ENCODE peak calls at places on chromosomes 12 and 14, in four cellular contexts. A is lower leg skin, E is body of pancreas, O is IMR-90. P is an unnamed sample.

GRCh38 chr12:21334771-21335325 is at the start of gene SLCO1A2:
- DNase-seq in E (no peak), O (no peak), A (no peak), P (no peak)

GRCh38 chr12:15186593-15186992 is 34.6 kb downstream of the RERG start:
- DNase-seq in E (peak), O (no peak), A (no peak), P (no peak)

GRCh38 chr12:98579347-98579746 is 14.1 kb upstream of the SLC25A3 start:
- DNase-seq in O (no peak), A (no peak), E (no peak), P (no peak)

GRCh38 chr12:62481843-62482540 is 15.4 kb downstream of the MON2 start:
- DNase-seq in A (no peak), E (no peak), O (no peak), P (no peak)

GRCh38 chr12:14921218-14921617 is 17.1 kb downstream of the ERP27 start:
- DNase-seq in A (no peak), O (no peak), E (no peak), P (no peak)

GRCh38 chr14:77682158-77682553 is 25.7 kb downstream of the ALKBH1 start:
- DNase-seq in A (no peak), E (no peak), O (peak), P (no peak)

GRCh38 chr14:76257111-76257803 is 105.5 kb downstream of the GPATCH2L start:
- DNase-seq in O (no peak), A (no peak), E (peak), P (no peak)

GRCh38 chr12:86148071-86148470 is 108.1 kb downstream of the MGAT4C start:
- DNase-seq in A (no peak), E (no peak), O (no peak), P (no peak)

GRCh38 chr12:6215120-6215807 is 15.1 kb downstream of the CD9 start:
- DNase-seq in A (no peak), O (no peak), E (no peak), P (no peak)

GRCh38 chr14:92224348-92224954 is 98.5 kb upstream of the SLC24A4 start:
- DNase-seq in E (no peak), O (peak), A (no peak), P (no peak)

GRCh38 chr12:100593490-100593889 is 20.0 kb downstream of the GAS2L3 start:
- DNase-seq in E (no peak), O (no peak), A (no peak), P (no peak)

GRCh38 chr12:132475304-132476037 is 14.5 kb upstream of the FBRSL1 start:
- DNase-seq in E (no peak), A (no peak), O (no peak), P (no peak)

GRCh38 chr12:69676257-69677012 is 22.7 kb downstream of the BEST3 start:
- DNase-seq in E (no peak), A (no peak), O (peak), P (no peak)

GRCh38 chr14:72631401-72631800 is 262.5 kb downstream of the DPF3 start:
- DNase-seq in A (no peak), E (no peak), O (no peak), P (no peak)

GRCh38 chr12:13941258-13942249 is 39.8 kb downstream of the GRIN2B start:
- DNase-seq in A (peak), O (peak), E (peak), P (peak)

GRCh38 chr12:118534003-118534402 is 157.6 kb downstream of the SUDS3 start:
- DNase-seq in E (no peak), O (no peak), A (no peak), P (no peak)

GRCh38 chr12:131608740-131609665 is 101.9 kb upstream of the SFSWAP start:
- DNase-seq in E (peak), A (peak), O (peak), P (peak)

GRCh38 chr12:57230381-57231155 is 1.1 kb downstream of the SHMT2 start:
- DNase-seq in O (no peak), A (no peak), E (no peak), P (no peak)

GRCh38 chr12:83826112-83826511 is 1086.5 kb downstream of the SLC6A15 start:
- DNase-seq in A (no peak), O (peak), E (peak), P (no peak)

GRCh38 chr12:48815281-48816110 is 2.8 kb upstream of the CACNB3 start:
- DNase-seq in E (peak), A (peak), O (peak), P (peak)

GRCh38 chr14:23284654-23285529 is 1.0 kb downstream of the HOMEZ start:
- DNase-seq in A (no peak), O (peak), E (no peak), P (no peak)

GRCh38 chr14:99513183-99513694 is 32.0 kb downstream of the CCNK start:
- DNase-seq in O (no peak), A (no peak), E (no peak), P (no peak)

GRCh38 chr12:94033112-94033511 is 115.3 kb upstream of the PLXNC1 start:
- DNase-seq in E (no peak), A (no peak), O (no peak), P (no peak)

GRCh38 chr12:68530965-68531364 is 79.7 kb upstream of the RAP1B start:
- DNase-seq in A (no peak), O (peak), E (peak), P (no peak)

GRCh38 chr14:22901799-22902198 is 17.1 kb downstream of the RBM23 start:
- DNase-seq in A (no peak), E (no peak), O (no peak), P (no peak)

GRCh38 chr12:6891637-6892036 is 13.0 kb upstream of the LRRC23 start:
- DNase-seq in A (no peak), E (no peak), O (no peak), P (no peak)

GRCh38 chr12:62631531-62632520 is 165.2 kb downstream of the MON2 start:
- DNase-seq in O (peak), E (peak), A (peak), P (peak)

GRCh38 chr12:14860490-14860889 is 17.2 kb upstream of the ART4 start:
- DNase-seq in E (no peak), A (no peak), O (no peak), P (no peak)

GRCh38 chr12:78562358-78563205 is 302.0 kb upstream of the SYT1 start:
- DNase-seq in A (no peak), O (peak), E (no peak), P (no peak)

GRCh38 chr12:1611775-1612174 is 17.3 kb upstream of the WNT5B start:
- DNase-seq in O (peak), E (no peak), A (no peak), P (no peak)

GRCh38 chr12:112686373-112686772 is 105.2 kb upstream of the RPH3A start:
- DNase-seq in A (no peak), E (no peak), O (peak), P (no peak)

GRCh38 chr12:20105938-20106337 is 262.4 kb upstream of the PDE3A start:
- DNase-seq in A (no peak), E (no peak), O (peak), P (no peak)

GRCh38 chr14:61531741-61532505 is 163.4 kb upstream of the HIF1A start:
- DNase-seq in A (no peak), E (peak), O (peak), P (no peak)

GRCh38 chr12:94353130-94353529 is 106.5 kb downstream of the CEP83 start:
- DNase-seq in O (no peak), A (no peak), E (no peak), P (no peak)

GRCh38 chr12:14395059-14395778 is 29.7 kb downstream of the ATF7IP start:
- DNase-seq in A (no peak), E (no peak), O (no peak), P (no peak)

GRCh38 chr12:109443794-109444193 is 33.3 kb downstream of the KCTD10 start:
- DNase-seq in A (no peak), E (no peak), O (no peak), P (no peak)

GRCh38 chr14:100653409-100653808 is 66.2 kb upstream of the BEGAIN start:
- DNase-seq in O (no peak), A (no peak), E (no peak), P (no peak)

GRCh38 chr12:124867389-124867930 is 3.8 kb upstream of the SCARB1 start:
- DNase-seq in O (peak), A (no peak), E (peak), P (no peak)

GRCh38 chr14:60616326-60617044 is 32.8 kb downstream of the SIX1 start:
- DNase-seq in E (no peak), A (no peak), O (no peak), P (no peak)

GRCh38 chr12:18700254-18700653 is 37.6 kb downstream of the PLCZ1 start:
- DNase-seq in A (peak), O (peak), E (peak), P (no peak)

GRCh38 chr12:9081667-9082243 is 34.0 kb downstream of the A2M start:
- DNase-seq in A (no peak), E (no peak), O (no peak), P (no peak)
- TF ChIP-seq POLR2A in A (no peak), E (no peak), O (no peak), P (no peak)

GRCh38 chr14:102508774-102509743 is 517 bp downstream of the ANKRD9 start:
- DNase-seq in O (peak), A (peak), E (peak), P (peak)

GRCh38 chr14:102507026-102507860 is 2.3 kb downstream of the ANKRD9 start:
- DNase-seq in O (no peak), A (no peak), E (no peak), P (no peak)

GRCh38 chr14:102509744-102510615 is at the start of gene ANKRD9:
- DNase-seq in E (peak), O (peak), A (peak), P (peak)

GRCh38 chr14:102507891-102508312 is 1.7 kb downstream of the ANKRD9 start:
- DNase-seq in E (no peak), A (no peak), O (no peak), P (no peak)

DNA sequence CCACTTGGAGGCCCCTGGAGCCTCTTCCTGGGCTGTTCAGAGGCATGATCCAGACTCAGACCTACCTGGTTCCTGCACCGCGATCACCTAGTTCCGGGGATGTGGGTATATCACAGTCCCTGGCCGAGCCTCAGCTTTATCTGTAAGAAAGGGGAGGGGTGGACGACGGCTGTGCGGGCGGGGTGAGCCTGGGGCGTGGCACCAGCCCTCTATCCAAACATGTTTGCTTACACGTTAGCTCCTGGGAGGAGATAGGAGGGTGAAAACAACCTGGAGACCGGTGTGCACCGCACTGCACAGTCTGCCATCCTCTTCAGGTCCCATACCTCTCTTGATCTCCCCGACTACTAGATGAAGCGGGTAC is 1.2 kb downstream of the ANKRD9 start:
- DNase-seq in E (peak), O (no peak), A (peak), P (peak)
- TF ChIP-seq POLR2A in E (no peak), O (no peak), A (no peak), P (no peak)

GRCh38 chr14:71526388-71526787 is 405.8 kb upstream of the RGS6 start:
- DNase-seq in E (no peak), A (no peak), O (no peak), P (no peak)
- TF ChIP-seq POLR2A in E (no peak), A (no peak), O (no peak), P (no peak)

GRCh38 chr14:63423889-63424288 is 105.2 kb upstream of the GPHB5 start:
- DNase-seq in E (no peak), A (no peak), O (no peak), P (no peak)

GRCh38 chr14:63421919-63422318 is 103.2 kb upstream of the GPHB5 start:
- DNase-seq in A (no peak), E (no peak), O (no peak), P (no peak)

GRCh38 chr14:63413009-63413408 is 94.3 kb upstream of the GPHB5 start:
- DNase-seq in E (no peak), A (no peak), O (peak), P (no peak)

GRCh38 chr14:63421226-63421625 is 102.5 kb upstream of the GPHB5 start:
- DNase-seq in E (no peak), A (no peak), O (no peak), P (no peak)

DNA sequence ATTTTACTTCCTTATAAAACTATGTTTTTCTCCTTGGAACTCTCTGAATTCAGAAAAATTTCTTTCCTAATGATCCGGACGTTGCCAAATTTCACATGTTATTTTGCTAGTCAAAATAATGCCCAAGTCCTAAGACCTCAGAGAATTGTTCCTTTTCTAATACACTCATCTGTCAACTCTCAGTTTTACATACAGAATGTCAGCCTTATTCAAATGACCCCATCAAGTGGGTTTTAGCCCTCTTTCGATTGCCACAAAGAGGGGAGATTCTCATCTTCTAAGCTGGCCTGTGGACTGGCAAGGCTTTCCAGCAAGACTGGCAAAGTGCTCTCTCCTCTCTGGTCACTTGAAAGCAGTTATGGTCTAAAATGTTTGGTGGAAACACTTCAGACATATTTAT is 99.3 kb upstream of the GPHB5 start:
- DNase-seq in A (no peak), E (no peak), O (no peak), P (no peak)
- TF ChIP-seq POLR2A in A (no peak), E (no peak), O (no peak), P (no peak)

DNA sequence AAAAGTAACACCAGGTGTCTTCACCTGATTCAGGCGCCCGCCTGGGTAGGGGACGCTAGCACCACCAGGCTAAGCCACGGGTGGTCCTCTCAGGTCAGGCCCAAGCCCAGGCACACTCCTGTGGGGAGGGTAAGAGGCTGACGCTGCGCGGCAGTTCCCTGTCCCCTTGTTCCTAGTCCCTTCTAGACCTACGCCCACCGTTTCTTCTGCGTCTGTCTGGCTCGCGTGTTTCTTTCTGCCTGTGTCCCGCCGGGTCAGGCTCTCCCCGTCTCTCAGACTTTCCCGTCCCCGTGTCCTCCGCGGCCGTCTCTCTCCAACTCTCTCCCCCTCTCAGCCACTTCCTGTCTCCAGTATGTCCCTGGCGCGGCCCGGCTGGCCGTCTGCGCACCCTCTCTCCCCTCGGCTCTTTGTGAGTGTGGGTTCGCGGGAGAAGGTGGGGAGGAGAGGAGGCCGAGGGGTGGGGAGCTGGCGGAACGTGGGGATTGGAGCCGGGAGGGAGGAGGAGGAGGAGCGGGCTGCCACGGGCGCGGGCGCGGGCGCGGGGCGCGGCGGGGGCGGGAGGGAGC is 3.1 kb upstream of the TNS2 start:
- DNase-seq in E (peak), O (peak), A (peak), P (peak)
- TF ChIP-seq POLR2A in E (peak), O (peak), A (peak), P (peak)

DNA sequence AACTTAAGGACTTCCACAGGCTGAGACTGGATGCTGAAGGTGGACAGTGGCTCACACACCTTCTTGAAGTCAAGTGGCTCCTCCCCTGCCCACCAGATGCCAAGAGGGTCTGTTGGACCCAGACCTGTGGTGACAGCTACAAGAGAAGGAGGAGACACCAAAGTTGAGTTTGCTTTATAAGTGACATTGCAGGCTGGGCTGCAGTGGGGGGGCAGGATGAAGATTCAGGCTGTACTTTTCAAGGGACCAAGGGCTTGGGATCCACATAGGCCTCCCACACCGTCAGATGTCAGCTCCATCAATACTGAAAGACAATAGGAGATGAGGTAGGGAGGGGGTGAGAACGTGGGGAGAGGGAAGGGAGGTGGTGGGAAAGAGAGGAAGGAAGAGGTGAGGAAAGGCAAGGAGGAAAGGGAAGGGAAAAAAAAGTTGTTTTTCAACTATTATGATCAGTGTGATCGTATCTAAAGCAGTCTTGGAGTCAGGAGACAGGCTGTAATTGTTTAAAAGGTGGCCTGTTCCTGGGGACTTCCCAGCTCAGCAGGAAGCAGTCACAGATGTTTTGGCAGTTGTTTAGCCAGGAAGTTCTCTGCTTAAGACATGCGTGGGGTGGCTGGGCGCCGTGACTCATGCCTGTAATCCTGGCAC is 84.1 kb upstream of the RESF1 start:
- DNase-seq in A (peak), O (peak), E (peak), P (peak)
- TF ChIP-seq POLR2A in A (no peak), O (no peak), E (no peak), P (peak)

GRCh38 chr12:104288635-104289258 is 14.8 kb upstream of the EID3 start:
- DNase-seq in O (peak), A (peak), E (peak), P (peak)

GRCh38 chr12:104290855-104291254 is 12.7 kb upstream of the EID3 start:
- DNase-seq in A (no peak), O (no peak), E (no peak), P (no peak)

GRCh38 chr12:104285740-104286537 is 17.6 kb upstream of the EID3 start:
- DNase-seq in A (no peak), E (no peak), O (peak), P (no peak)

GRCh38 chr12:104290320-104290719 is 13.2 kb upstream of the EID3 start:
- DNase-seq in A (no peak), O (no peak), E (no peak), P (no peak)

GRCh38 chr12:104286538-104287482 is 16.7 kb upstream of the EID3 start:
- DNase-seq in E (peak), A (peak), O (peak), P (peak)
- TF ChIP-seq POLR2A in E (peak), A (no peak), O (peak), P (peak)

P was measured in H54.